ENCODE peak calls at places on chromosomes 12 and 14, in ten cellular contexts. Z, I, T, O, D, H, M, J, G and W are unnamed samples.
A peak's percentile ranks its signal among the peaks of the same experiment; 100 is the strongest.

GRCh38 chr12:47808574-47809380 is 10.9 kb downstream of the HDAC7 start:
- DNase-seq in Z (no peak), I (no peak), T (no peak), O (no peak), D (peak; percentile 75), H (no peak), M (peak; percentile 53), J (no peak), G (no peak), W (no peak)

GRCh38 chr12:16225692-16226091 is 51.8 kb downstream of the SLC15A5 start:
- DNase-seq in Z (no peak), I (no peak), T (no peak), O (no peak), D (no peak), H (no peak), M (no peak), J (no peak), G (no peak), W (no peak)

GRCh38 chr12:50201987-50202521 is 34.9 kb upstream of the CERS5 start:
- DNase-seq in Z (peak; percentile 53), I (no peak), T (no peak), O (no peak), D (peak; percentile 77), H (no peak), M (peak; percentile 63), J (no peak), G (no peak), W (no peak)

GRCh38 chr14:79279645-79280399 is 931.5 kb downstream of the DIO2 start:
- DNase-seq in Z (no peak), I (peak; percentile 3), T (no peak), O (no peak), D (peak; percentile 59), H (peak; percentile 22), M (no peak), J (no peak), G (no peak), W (peak; percentile 22)

GRCh38 chr12:27013606-27014084 is 539 bp downstream of the TM7SF3 start:
- DNase-seq in Z (peak; percentile 40), I (peak; percentile 46), T (no peak), O (no peak), D (no peak), H (peak; percentile 35), M (peak; percentile 42), J (no peak), G (no peak), W (no peak)

GRCh38 chr14:104891664-104892500 is 26.8 kb downstream of the CEP170B start:
- DNase-seq in Z (no peak), I (no peak), T (peak; percentile 34), O (no peak), D (peak; percentile 45), H (no peak), M (no peak), J (no peak), G (peak; percentile 45), W (peak; percentile 3)

GRCh38 chr12:49511410-49511809 is 27.4 kb upstream of the KCNH3 start:
- DNase-seq in Z (no peak), I (no peak), T (no peak), O (no peak), D (no peak), H (no peak), M (no peak), J (no peak), G (no peak), W (no peak)

GRCh38 chr12:72872986-72873385 is 600.8 kb downstream of the TRHDE start:
- DNase-seq in Z (no peak), I (no peak), T (no peak), O (no peak), D (peak; percentile 45), H (no peak), M (no peak), J (no peak), G (no peak), W (no peak)

GRCh38 chr14:96184737-96185136 is 19.9 kb upstream of the BDKRB2 start:
- DNase-seq in Z (no peak), I (no peak), T (no peak), O (no peak), D (no peak), H (no peak), M (no peak), J (no peak), G (no peak), W (no peak)

GRCh38 chr12:5435161-5435560 is 3.3 kb downstream of the NTF3 start:
- DNase-seq in Z (no peak), I (no peak), T (no peak), O (no peak), D (peak; percentile 7), H (no peak), M (no peak), J (no peak), G (no peak), W (no peak)

GRCh38 chr12:93601591-93601990 is 29.1 kb downstream of the SOCS2 start:
- DNase-seq in Z (no peak), I (no peak), T (no peak), O (no peak), D (no peak), H (no peak), M (no peak), J (no peak), G (no peak), W (no peak)

GRCh38 chr12:6161124-6161882 is 36.8 kb upstream of the VWF start:
- DNase-seq in Z (no peak), I (no peak), T (no peak), O (no peak), D (no peak), H (no peak), M (no peak), J (no peak), G (peak; percentile 70), W (no peak)

GRCh38 chr12:27185234-27186045 is 58.6 kb upstream of the STK38L start:
- DNase-seq in Z (no peak), I (no peak), T (no peak), O (no peak), D (no peak), H (no peak), M (no peak), J (no peak), G (no peak), W (no peak)

GRCh38 chr12:31650927-31651326 is 8.6 kb upstream of the ETFBKMT start:
- DNase-seq in Z (peak; percentile 69), I (no peak), T (no peak), O (no peak), D (peak; percentile 32), H (no peak), M (no peak), J (no peak), G (no peak), W (no peak)

GRCh38 chr12:15423629-15424028 is 101.3 kb downstream of the PTPRO start:
- DNase-seq in Z (no peak), I (no peak), T (no peak), O (no peak), D (no peak), H (no peak), M (peak; percentile 73), J (no peak), G (no peak), W (no peak)

GRCh38 chr12:45816652-45817051 is 87.1 kb downstream of the ARID2 start:
- DNase-seq in Z (no peak), I (no peak), T (no peak), O (no peak), D (no peak), H (no peak), M (no peak), J (no peak), G (no peak), W (no peak)
- TF ChIP-seq CTCF in Z (no peak), I (peak; percentile 30), T (no peak), O (no peak), D (peak; percentile 52), H (no peak), M (no peak), J (no peak), G (no peak), W (peak; percentile 40)

GRCh38 chr12:57370696-57371095 is 60.1 kb downstream of the R3HDM2 start:
- DNase-seq in Z (no peak), I (no peak), T (no peak), O (no peak), D (no peak), H (no peak), M (no peak), J (no peak), G (no peak), W (no peak)

GRCh38 chr12:57369202-57369601 is 61.6 kb downstream of the R3HDM2 start:
- DNase-seq in Z (no peak), I (no peak), T (no peak), O (no peak), D (no peak), H (no peak), M (no peak), J (no peak), G (no peak), W (no peak)

GRCh38 chr12:57367121-57367520 is 63.7 kb downstream of the R3HDM2 start:
- DNase-seq in Z (no peak), I (no peak), T (no peak), O (no peak), D (no peak), H (no peak), M (no peak), J (no peak), G (no peak), W (no peak)

GRCh38 chr12:57370084-57370483 is 60.8 kb downstream of the R3HDM2 start:
- DNase-seq in Z (no peak), I (no peak), T (no peak), O (no peak), D (no peak), H (no peak), M (no peak), J (no peak), G (no peak), W (no peak)

GRCh38 chr12:57368349-57369095 is 62.3 kb downstream of the R3HDM2 start:
- DNase-seq in Z (peak; percentile 97), I (no peak), T (no peak), O (no peak), D (no peak), H (no peak), M (peak; percentile 24), J (no peak), G (no peak), W (no peak)
- TF ChIP-seq CTCF in Z (no peak), I (no peak), T (no peak), O (no peak), D (peak; percentile 50), H (no peak), M (no peak), J (no peak), G (no peak), W (no peak)

GRCh38 chr14:55065411-55065810 is 14.0 kb downstream of the MAPK1IP1L start:
- DNase-seq in Z (no peak), I (no peak), T (no peak), O (no peak), D (no peak), H (no peak), M (no peak), J (no peak), G (no peak), W (no peak)
- TF ChIP-seq CTCF in Z (no peak), I (no peak), T (no peak), O (no peak), D (no peak), H (no peak), M (no peak), J (no peak), G (no peak), W (no peak)

DNA sequence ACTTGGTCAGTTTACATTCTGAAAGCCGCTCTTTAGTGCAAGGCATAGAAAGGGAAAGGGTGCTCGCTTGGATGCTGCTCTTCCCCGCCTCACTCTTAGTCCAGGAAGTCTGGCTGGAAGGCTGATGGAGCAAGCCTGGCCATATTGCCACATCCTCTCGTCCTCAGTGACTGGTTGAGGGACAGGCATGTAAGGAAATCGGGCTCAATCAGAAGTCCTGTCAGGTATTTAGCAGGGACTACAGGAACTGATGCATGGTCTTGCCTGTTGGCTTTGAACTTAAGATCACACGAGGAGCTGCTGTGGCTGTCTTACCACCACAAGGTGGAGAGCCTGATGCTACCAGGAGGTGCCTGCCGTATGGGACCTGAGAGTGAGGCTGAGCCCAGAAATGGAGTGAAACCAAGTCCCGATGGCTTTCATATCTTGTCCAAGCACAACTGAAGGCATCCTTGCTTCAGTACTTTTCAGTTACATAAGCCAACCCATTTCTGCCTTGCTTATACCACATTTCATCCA is 10.7 kb upstream of the C12orf75 start:
- DNase-seq in Z (peak; percentile 46), I (no peak), T (no peak), O (no peak), D (peak; percentile 71), H (no peak), M (no peak), J (no peak), G (no peak), W (no peak)
- TF ChIP-seq CTCF in Z (no peak), I (no peak), T (no peak), O (no peak), D (peak; percentile 69), H (no peak), M (no peak), J (no peak), G (no peak), W (no peak)